ENCODE peak calls at places on chromosomes 6 and 20, in seven cellular contexts. U is SK-N-DZ; H is tibial nerve; Q is central memory CD4-positive, alpha-beta T cell; L is AG09309; D is epithelial cell of esophagus; K is nephron progenitor cell. S is an unnamed sample.

GRCh38 chr6:17393335-17394191 is at the start of gene CAP2:
- DNase-seq in U (peak), H (no peak), Q (no peak), L (no peak), D (peak), K (peak), S (peak)

GRCh38 chr20:21228511-21228910 is 74.6 kb upstream of the XRN2 start:
- DNase-seq in U (no peak), H (no peak), Q (no peak), L (no peak), D (no peak), K (no peak), S (no peak)

GRCh38 chr6:113412589-113413367 is 444.4 kb upstream of the MARCKS start:
- DNase-seq in U (peak), H (no peak), Q (no peak), L (no peak), D (peak), K (no peak), S (no peak)

GRCh38 chr6:114227944-114228343 is 114.9 kb downstream of the HS3ST5 start:
- DNase-seq in U (no peak), H (no peak), Q (no peak), L (no peak), D (no peak), K (no peak), S (no peak)

GRCh38 chr20:49513009-49513408 is 30.5 kb upstream of the KCNB1 start:
- DNase-seq in U (no peak), H (no peak), Q (no peak), L (no peak), D (no peak), K (no peak), S (no peak)

GRCh38 chr6:17207281-17207680 is 73.9 kb upstream of the RBM24 start:
- DNase-seq in U (no peak), H (no peak), Q (no peak), L (no peak), D (no peak), K (no peak), S (no peak)

GRCh38 chr6:12421596-12421995 is 131.4 kb downstream of the EDN1 start:
- DNase-seq in U (no peak), H (no peak), Q (no peak), L (no peak), D (no peak), K (no peak), S (peak)

GRCh38 chr6:122712864-122713612 is 66.5 kb upstream of the FABP7 start:
- DNase-seq in U (no peak), H (no peak), Q (no peak), L (no peak), D (peak), K (no peak), S (no peak)

GRCh38 chr6:110561708-110562107 is 85.3 kb upstream of the SLC22A16 start:
- DNase-seq in U (no peak), H (no peak), Q (no peak), L (no peak), D (no peak), K (no peak), S (peak)

GRCh38 chr6:32883789-32884188 is 29.8 kb downstream of the PSMB9 start:
- DNase-seq in U (no peak), H (no peak), Q (no peak), L (peak), D (peak), K (no peak), S (no peak)

GRCh38 chr6:41427642-41428401 is 92.4 kb downstream of the NCR2 start:
- DNase-seq in U (no peak), H (no peak), Q (peak), L (no peak), D (peak), K (peak), S (peak)

GRCh38 chr6:170367241-170367640 is 60.7 kb downstream of the FAM120B start:
- DNase-seq in U (no peak), H (no peak), Q (no peak), L (no peak), D (no peak), K (no peak), S (no peak)

GRCh38 chr20:62702886-62703852 is 5.5 kb upstream of the NTSR1 start:
- DNase-seq in U (no peak), H (no peak), Q (no peak), L (peak), D (peak), K (no peak), S (peak)

GRCh38 chr6:4776493-4776966 is 326 bp downstream of the CDYL start:
- DNase-seq in U (peak), H (no peak), Q (no peak), L (no peak), D (no peak), K (peak), S (no peak)

GRCh38 chr20:573414-574296 is 30.1 kb upstream of the CSNK2A1 start:
- DNase-seq in U (no peak), H (no peak), Q (no peak), L (no peak), D (no peak), K (no peak), S (peak)

GRCh38 chr6:35706468-35706867 is 17.8 kb upstream of the FKBP5 start:
- DNase-seq in U (no peak), H (no peak), Q (no peak), L (no peak), D (peak), K (no peak), S (no peak)

GRCh38 chr20:35695978-35696377 is 3.2 kb downstream of the NFS1 start:
- DNase-seq in U (no peak), H (no peak), Q (no peak), L (no peak), D (no peak), K (no peak), S (no peak)

GRCh38 chr20:57450419-57450818 is 59.2 kb downstream of the RBM38 start:
- DNase-seq in U (no peak), H (no peak), Q (no peak), L (peak), D (no peak), K (peak), S (no peak)

GRCh38 chr6:33199687-33200233 is 705 bp downstream of the RXRB start:
- DNase-seq in U (peak), H (no peak), Q (no peak), L (no peak), D (peak), K (no peak), S (peak)

GRCh38 chr6:338815-339262 is 46.6 kb downstream of the DUSP22 start:
- DNase-seq in U (no peak), H (no peak), Q (no peak), L (no peak), D (no peak), K (no peak), S (no peak)

GRCh38 chr20:45935416-45936046 is 1.0 kb downstream of the PCIF1 start:
- DNase-seq in U (no peak), H (no peak), Q (no peak), L (no peak), D (no peak), K (no peak), S (no peak)

GRCh38 chr20:1513801-1514200 is 22.6 kb upstream of the SIRPB2 start:
- DNase-seq in U (no peak), H (no peak), Q (no peak), L (no peak), D (no peak), K (no peak), S (no peak)

GRCh38 chr20:64203037-64203777 is 39.0 kb downstream of the MYT1 start:
- DNase-seq in U (peak), H (no peak), Q (no peak), L (no peak), D (no peak), K (no peak), S (no peak)

GRCh38 chr20:17498181-17498580 is 33.0 kb downstream of the BFSP1 start:
- DNase-seq in U (no peak), H (no peak), Q (no peak), L (no peak), D (peak), K (no peak), S (peak)

GRCh38 chr6:147126618-147127022 is 77.6 kb upstream of the STXBP5 start:
- DNase-seq in U (no peak), H (no peak), Q (no peak), L (no peak), D (no peak), K (no peak), S (no peak)

GRCh38 chr6:37168809-37169457 is 1.0 kb upstream of the PIM1 start:
- DNase-seq in U (no peak), H (peak), Q (peak), L (no peak), D (peak), K (no peak), S (peak)

GRCh38 chr6:151702851-151703629 is 104.4 kb upstream of the ESR1 start:
- DNase-seq in U (no peak), H (no peak), Q (no peak), L (no peak), D (peak), K (no peak), S (no peak)

GRCh38 chr6:56004421-56004820 is 129.0 kb upstream of the BMP5 start:
- DNase-seq in U (no peak), H (no peak), Q (no peak), L (no peak), D (peak), K (no peak), S (no peak)

GRCh38 chr6:12545837-12546658 is 170.5 kb upstream of the PHACTR1 start:
- DNase-seq in U (no peak), H (no peak), Q (no peak), L (peak), D (peak), K (no peak), S (peak)

GRCh38 chr6:24581084-24581669 is 64.8 kb downstream of the KIAA0319 start:
- DNase-seq in U (peak), H (peak), Q (peak), L (no peak), D (peak), K (peak), S (peak)

GRCh38 chr6:2733736-2734480 is 16.8 kb downstream of the MYLK4 start:
- DNase-seq in U (no peak), H (no peak), Q (no peak), L (no peak), D (no peak), K (no peak), S (no peak)

GRCh38 chr6:151391021-151391470 is 313 bp downstream of the ZBTB2 start:
- DNase-seq in U (peak), H (peak), Q (peak), L (no peak), D (no peak), K (peak), S (no peak)

GRCh38 chr20:6048391-6048790 is 5.5 kb downstream of the LRRN4 start:
- DNase-seq in U (no peak), H (no peak), Q (no peak), L (no peak), D (no peak), K (no peak), S (no peak)

GRCh38 chr6:72975346-72975745 is 249.9 kb downstream of the KHDC1L start:
- DNase-seq in U (no peak), H (no peak), Q (no peak), L (no peak), D (no peak), K (peak), S (no peak)

GRCh38 chr20:60371456-60371855 is 413.2 kb downstream of the CDH26 start:
- DNase-seq in U (no peak), H (no peak), Q (no peak), L (no peak), D (no peak), K (no peak), S (no peak)

GRCh38 chr6:73421534-73421933 is 26.9 kb downstream of the DDX43 start:
- DNase-seq in U (no peak), H (no peak), Q (no peak), L (no peak), D (no peak), K (no peak), S (no peak)

GRCh38 chr6:116528800-116529199 is 16.7 kb downstream of the TRAPPC3L start:
- DNase-seq in U (no peak), H (no peak), Q (no peak), L (no peak), D (no peak), K (no peak), S (no peak)

GRCh38 chr6:127937102-127937501 is 36.2 kb upstream of the THEMIS start:
- DNase-seq in U (no peak), H (no peak), Q (no peak), L (no peak), D (no peak), K (no peak), S (no peak)

S was measured in kidney tubule cell.